ENCODE peak calls at places on chromosomes 13 and 19, in five cellular contexts. X, J, R, U and E are unnamed samples.

GRCh38 chr19:2477732-2478191 is 1.8 kb downstream of the GADD45B start:
- DNase-seq in X (no peak), J (peak), R (no peak), U (no peak), E (peak)

GRCh38 chr19:42277821-42278809 is 9.1 kb downstream of the CIC start:
- DNase-seq in X (peak), J (peak), R (no peak), U (no peak), E (peak)

GRCh38 chr13:109412232-109412935 is 374.0 kb downstream of the IRS2 start:
- DNase-seq in X (no peak), J (no peak), R (peak), U (no peak), E (peak)

GRCh38 chr13:39451860-39452301 is 151.1 kb downstream of the LHFPL6 start:
- DNase-seq in X (no peak), J (peak), R (no peak), U (no peak), E (peak)

GRCh38 chr19:1312732-1313694 is 27.3 kb downstream of the EFNA2 start:
- DNase-seq in X (peak), J (no peak), R (no peak), U (no peak), E (peak)

GRCh38 chr13:112934075-112934474 is 34.9 kb upstream of the MCF2L start:
- DNase-seq in X (no peak), J (no peak), R (no peak), U (no peak), E (no peak)

GRCh38 chr19:32421589-32422361 is 16.2 kb downstream of the DPY19L3 start:
- DNase-seq in X (no peak), J (no peak), R (no peak), U (no peak), E (no peak)

GRCh38 chr13:49082653-49083536 is 107.2 kb downstream of the FNDC3A start:
- DNase-seq in X (peak), J (no peak), R (no peak), U (peak), E (peak)

GRCh38 chr19:15187026-15188007 is 13.5 kb downstream of the NOTCH3 start:
- DNase-seq in X (no peak), J (no peak), R (no peak), U (no peak), E (no peak)

GRCh38 chr13:26713341-26713740 is 47.2 kb downstream of the GPR12 start:
- DNase-seq in X (no peak), J (no peak), R (no peak), U (no peak), E (no peak)

GRCh38 chr19:16519230-16519687 is 23.0 kb downstream of the CHERP start:
- DNase-seq in X (no peak), J (no peak), R (no peak), U (no peak), E (no peak)

GRCh38 chr19:5335593-5335992 is 5.0 kb downstream of the PTPRS start:
- DNase-seq in X (no peak), J (no peak), R (no peak), U (no peak), E (no peak)

GRCh38 chr13:27004389-27004788 is 167.2 kb downstream of the USP12 start:
- DNase-seq in X (no peak), J (no peak), R (no peak), U (no peak), E (peak)

GRCh38 chr19:11130824-11131455 is 24.6 kb downstream of the SPC24 start:
- DNase-seq in X (no peak), J (peak), R (no peak), U (no peak), E (peak)

GRCh38 chr13:27171244-27171829 is at the start of gene USP12:
- DNase-seq in X (no peak), J (no peak), R (no peak), U (no peak), E (peak)

GRCh38 chr19:40365613-40366401 is 17.3 kb downstream of the PLD3 start:
- DNase-seq in X (peak), J (no peak), R (no peak), U (no peak), E (peak)

GRCh38 chr13:19632915-19633339 is 532 bp upstream of the MPHOSPH8 start:
- DNase-seq in X (peak), J (no peak), R (no peak), U (no peak), E (no peak)

GRCh38 chr19:30567535-30568232 is 195.5 kb downstream of the ZNF536 start:
- DNase-seq in X (no peak), J (no peak), R (no peak), U (no peak), E (peak)

GRCh38 chr19:47093841-47094240 is 19.7 kb downstream of the ZC3H4 start:
- DNase-seq in X (no peak), J (peak), R (no peak), U (no peak), E (no peak)

GRCh38 chr13:79124183-79124582 is 281.9 kb downstream of the RBM26 start:
- DNase-seq in X (no peak), J (no peak), R (no peak), U (no peak), E (no peak)

GRCh38 chr19:4976412-4977298 is 7.7 kb downstream of the KDM4B start:
- DNase-seq in X (peak), J (peak), R (peak), U (no peak), E (peak)

GRCh38 chr19:33064117-33064777 is 441 bp downstream of the RHPN2 start:
- DNase-seq in X (no peak), J (no peak), R (no peak), U (no peak), E (no peak)

GRCh38 chr13:80084086-80084676 is 256.7 kb downstream of the SPRY2 start:
- DNase-seq in X (peak), J (no peak), R (peak), U (peak), E (peak)

GRCh38 chr19:14370169-14370998 is 10.9 kb upstream of the ADGRE5 start:
- DNase-seq in X (no peak), J (no peak), R (no peak), U (no peak), E (no peak)

GRCh38 chr13:53028637-53029121 is at the start of gene OLFM4:
- DNase-seq in X (no peak), J (no peak), R (no peak), U (no peak), E (no peak)

GRCh38 chr19:34676697-34677385 is at the start of gene SCGB2B2:
- DNase-seq in X (no peak), J (no peak), R (no peak), U (no peak), E (no peak)
- TF ChIP-seq CTCF in X (peak), J (peak), R (peak), U (peak), E (no peak)

GRCh38 chr19:38839816-38840582 is 8.4 kb upstream of the ECH1 start:
- DNase-seq in X (peak), J (peak), R (no peak), U (no peak), E (no peak)

GRCh38 chr19:38841787-38842438 is 7.9 kb downstream of the HNRNPL start:
- DNase-seq in X (no peak), J (peak), R (no peak), U (no peak), E (no peak)

GRCh38 chr19:38840583-38840968 is 9.0 kb upstream of the ECH1 start:
- DNase-seq in X (no peak), J (peak), R (no peak), U (no peak), E (no peak)

GRCh38 chr19:38842439-38843174 is 7.2 kb downstream of the HNRNPL start:
- DNase-seq in X (no peak), J (peak), R (no peak), U (no peak), E (no peak)

GRCh38 chr19:38841180-38841766 is 8.5 kb downstream of the HNRNPL start:
- DNase-seq in X (no peak), J (peak), R (no peak), U (no peak), E (no peak)
- H3K4me3 ChIP-seq in X (no peak), J (no peak), R (no peak), U (no peak), E (no peak)

DNA sequence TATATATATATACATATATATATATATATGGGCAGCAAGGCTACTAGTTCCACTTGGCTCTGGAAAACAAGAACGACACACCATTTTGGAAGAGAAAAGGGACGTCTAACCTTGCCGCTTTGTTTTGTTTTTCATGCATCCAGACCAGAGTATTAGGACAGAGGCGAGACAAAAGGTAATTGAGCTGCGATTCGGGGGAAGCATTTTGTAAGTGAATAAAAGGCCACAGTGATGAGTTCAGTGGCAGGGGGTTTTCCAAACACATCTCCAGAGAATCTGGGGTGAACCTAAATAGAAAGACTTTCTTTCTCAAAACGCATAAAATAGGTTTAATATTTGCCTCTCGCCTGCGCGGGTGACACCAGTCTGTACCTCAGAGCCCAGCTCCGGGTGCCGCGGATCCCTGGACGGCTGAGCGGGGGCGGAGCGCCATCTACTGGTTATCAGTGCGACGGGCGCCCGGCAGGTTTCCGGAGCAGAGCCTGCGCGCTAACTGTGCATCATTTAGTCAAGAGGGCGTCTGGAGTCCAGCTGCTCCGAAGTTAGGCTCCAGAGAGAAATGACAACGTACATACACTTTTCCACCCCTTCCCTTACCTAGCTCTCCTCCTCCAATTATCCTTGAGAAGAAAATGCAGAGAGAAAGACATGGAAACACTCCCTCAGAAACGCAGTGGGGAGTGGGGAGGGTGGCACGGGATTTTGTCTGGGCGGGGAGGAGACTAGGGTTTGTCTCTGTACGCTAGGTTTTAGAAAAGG is 262.3 kb downstream of the TBC1D4 start:
- DNase-seq in X (peak), J (peak), R (no peak), U (no peak), E (peak)
- TF ChIP-seq CTCF in X (peak), J (peak), R (peak), U (peak), E (peak)

GRCh38 chr13:99339230-99339721 is 32.1 kb upstream of the GPR183 start:
- DNase-seq in X (no peak), J (no peak), R (no peak), U (no peak), E (no peak)

GRCh38 chr13:99332456-99332855 is 25.3 kb upstream of the GPR183 start:
- DNase-seq in X (no peak), J (no peak), R (no peak), U (no peak), E (no peak)

GRCh38 chr13:99336750-99337149 is 29.6 kb upstream of the GPR183 start:
- DNase-seq in X (no peak), J (no peak), R (no peak), U (no peak), E (no peak)

GRCh38 chr13:99335087-99335486 is 27.9 kb upstream of the GPR183 start:
- DNase-seq in X (no peak), J (no peak), R (no peak), U (no peak), E (no peak)

DNA sequence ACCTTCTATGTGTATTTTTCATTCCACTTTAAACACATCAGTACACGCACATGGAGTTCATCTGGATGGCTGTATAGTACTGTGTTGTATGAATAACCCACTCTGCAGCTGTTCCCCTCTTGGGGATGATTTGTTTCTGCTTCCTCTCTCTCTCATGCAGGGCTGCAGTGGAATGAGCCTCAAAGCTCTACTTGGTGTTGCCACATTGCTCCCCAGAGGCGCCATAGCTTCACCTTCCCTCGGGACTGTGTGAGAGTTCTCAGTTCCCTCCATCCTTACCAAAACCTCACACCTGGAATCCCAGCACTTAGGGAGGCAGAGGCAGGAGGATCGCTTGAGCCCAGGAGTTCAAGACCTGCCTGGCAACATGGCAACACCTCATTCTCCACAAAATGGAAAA is 28.4 kb upstream of the GPR183 start:
- DNase-seq in X (no peak), J (no peak), R (no peak), U (no peak), E (no peak)
- H3K4me3 ChIP-seq in X (no peak), J (no peak), R (no peak), U (no peak), E (no peak)

DNA sequence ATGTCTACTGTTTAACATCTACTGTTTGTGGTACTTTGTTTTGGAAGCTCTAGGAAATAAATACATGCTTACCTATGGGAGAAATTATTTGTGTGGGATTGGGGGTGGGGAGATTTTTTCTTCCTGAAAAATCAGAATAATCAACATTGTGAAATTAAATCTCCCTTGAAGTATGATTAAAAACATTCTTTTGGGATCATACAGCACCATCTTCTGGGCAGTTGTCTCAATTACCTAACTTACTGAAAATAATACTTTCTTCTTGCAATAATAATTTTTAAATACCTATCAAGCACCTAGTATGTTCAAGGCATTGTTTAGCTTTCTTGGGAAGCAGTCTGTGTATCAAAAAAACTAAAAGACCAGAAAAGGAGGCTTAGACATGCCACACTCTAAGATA is 576.5 kb upstream of the ARGLU1 start:
- DNase-seq in X (peak), J (no peak), R (no peak), U (no peak), E (peak)
- TF ChIP-seq CTCF in X (no peak), J (no peak), R (peak), U (no peak), E (peak)

GRCh38 chr13:36430247-36431203 is 1.8 kb upstream of the CCNA1 start:
- DNase-seq in X (no peak), J (no peak), R (no peak), U (no peak), E (no peak)
- H3K4me3 ChIP-seq in X (peak), J (no peak), R (no peak), U (no peak), E (no peak)

DNA sequence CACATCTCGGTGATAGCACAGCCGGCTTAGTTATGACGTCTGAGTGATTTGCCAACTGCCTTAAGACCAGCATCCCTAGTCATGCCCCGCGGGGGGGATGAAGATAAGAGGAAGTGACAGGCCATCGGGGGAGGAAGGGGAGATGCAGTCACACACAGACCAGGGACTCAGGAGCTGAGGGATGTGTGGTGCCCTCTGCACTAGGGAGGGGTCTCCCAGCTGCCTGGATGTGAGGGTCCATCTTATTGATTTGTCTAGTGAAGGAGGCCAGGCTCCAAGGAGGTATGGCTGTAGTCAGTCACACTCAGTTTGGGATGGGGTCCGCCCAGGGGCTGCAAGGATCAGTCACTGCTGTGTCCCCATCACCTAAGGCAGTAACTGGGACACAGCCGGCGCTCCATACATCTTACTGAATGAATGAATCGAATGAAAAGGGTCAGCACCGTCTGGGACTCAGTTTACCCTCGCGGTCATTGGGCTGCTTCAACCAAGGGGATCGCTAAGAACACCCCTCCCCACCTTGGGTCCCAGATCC is 19.3 kb upstream of the ERCC1 start:
- DNase-seq in X (no peak), J (no peak), R (no peak), U (no peak), E (peak)
- TF ChIP-seq CTCF in X (no peak), J (no peak), R (no peak), U (no peak), E (no peak)